ENCODE peak calls at places on chromosome 19, in seven cellular contexts. One of them, this sample, is unnamed.

GRCh38 chr19:35738887-35739229 is 3.4 kb downstream of the IGFLR1 start:
- DNase-seq in nephron progenitor cell: no peak
- DNase-seq in left ventricle myocardium inferior: no peak
- DNase-seq in heart right ventricle: no peak
- DNase-seq in cardiac muscle cell: no peak
- DNase-seq in non-pigmented ciliary epithelial cell: no peak
- DNase-seq in SK-N-DZ: no peak
- DNase-seq in this sample: no peak

GRCh38 chr19:46211201-46211881 is 18.2 kb upstream of the IGFL1 start:
- DNase-seq in nephron progenitor cell: no peak
- DNase-seq in cardiac muscle cell: peak; percentile 49
- DNase-seq in left ventricle myocardium inferior: no peak
- DNase-seq in non-pigmented ciliary epithelial cell: no peak
- DNase-seq in SK-N-DZ: no peak
- DNase-seq in heart right ventricle: no peak
- DNase-seq in this sample: peak; percentile 89

GRCh38 chr19:52734340-52734892 is 428 bp downstream of the ZNF611 start:
- DNase-seq in non-pigmented ciliary epithelial cell: no peak
- DNase-seq in left ventricle myocardium inferior: peak; percentile 24
- DNase-seq in SK-N-DZ: peak; percentile 4
- DNase-seq in heart right ventricle: no peak
- DNase-seq in nephron progenitor cell: peak; percentile 46
- DNase-seq in cardiac muscle cell: peak; percentile 34
- DNase-seq in this sample: peak; percentile 15

GRCh38 chr19:12913011-12913561 is 6.0 kb downstream of the SYCE2 start:
- DNase-seq in SK-N-DZ: peak; percentile 41
- DNase-seq in heart right ventricle: peak; percentile 71
- DNase-seq in nephron progenitor cell: peak; percentile 29
- DNase-seq in left ventricle myocardium inferior: peak; percentile 77
- DNase-seq in non-pigmented ciliary epithelial cell: no peak
- DNase-seq in cardiac muscle cell: peak; percentile 43
- DNase-seq in this sample: no peak

GRCh38 chr19:17052439-17052838 is 22.8 kb downstream of the HAUS8 start:
- DNase-seq in cardiac muscle cell: peak; percentile 60
- DNase-seq in non-pigmented ciliary epithelial cell: no peak
- DNase-seq in left ventricle myocardium inferior: no peak
- DNase-seq in nephron progenitor cell: peak; percentile 48
- DNase-seq in SK-N-DZ: no peak
- DNase-seq in heart right ventricle: peak; percentile 31
- DNase-seq in this sample: peak; percentile 63

GRCh38 chr19:10952809-10953208 is 8.0 kb upstream of the SMARCA4 start:
- DNase-seq in nephron progenitor cell: no peak
- DNase-seq in non-pigmented ciliary epithelial cell: no peak
- DNase-seq in SK-N-DZ: no peak
- DNase-seq in heart right ventricle: no peak
- DNase-seq in left ventricle myocardium inferior: no peak
- DNase-seq in cardiac muscle cell: no peak
- DNase-seq in this sample: no peak

GRCh38 chr19:43667524-43668405 is 2.2 kb downstream of the PLAUR start:
- DNase-seq in cardiac muscle cell: no peak
- DNase-seq in non-pigmented ciliary epithelial cell: no peak
- DNase-seq in left ventricle myocardium inferior: peak; percentile 19
- DNase-seq in SK-N-DZ: no peak
- DNase-seq in nephron progenitor cell: peak; percentile 5
- DNase-seq in heart right ventricle: no peak
- DNase-seq in this sample: no peak

GRCh38 chr19:38478273-38478971 is 44.9 kb downstream of the RYR1 start:
- DNase-seq in left ventricle myocardium inferior: no peak
- DNase-seq in heart right ventricle: no peak
- DNase-seq in SK-N-DZ: peak; percentile 49
- DNase-seq in non-pigmented ciliary epithelial cell: no peak
- DNase-seq in nephron progenitor cell: no peak
- DNase-seq in cardiac muscle cell: peak; percentile 4
- DNase-seq in this sample: peak; percentile 28

GRCh38 chr19:1098177-1099051 is 3.2 kb upstream of the POLR2E start:
- DNase-seq in non-pigmented ciliary epithelial cell: no peak
- DNase-seq in left ventricle myocardium inferior: no peak
- DNase-seq in nephron progenitor cell: no peak
- DNase-seq in SK-N-DZ: no peak
- DNase-seq in cardiac muscle cell: no peak
- DNase-seq in heart right ventricle: no peak
- DNase-seq in this sample: peak; percentile 82

GRCh38 chr19:48613024-48613851 is 1.6 kb downstream of the FAM83E start:
- DNase-seq in cardiac muscle cell: no peak
- DNase-seq in heart right ventricle: no peak
- DNase-seq in nephron progenitor cell: no peak
- DNase-seq in non-pigmented ciliary epithelial cell: no peak
- DNase-seq in left ventricle myocardium inferior: no peak
- DNase-seq in SK-N-DZ: no peak
- DNase-seq in this sample: peak; percentile 95

GRCh38 chr19:42271045-42271419 is 2.0 kb downstream of the CIC start:
- DNase-seq in non-pigmented ciliary epithelial cell: no peak
- DNase-seq in nephron progenitor cell: no peak
- DNase-seq in cardiac muscle cell: no peak
- DNase-seq in left ventricle myocardium inferior: no peak
- DNase-seq in SK-N-DZ: no peak
- DNase-seq in heart right ventricle: no peak
- DNase-seq in this sample: no peak

GRCh38 chr19:9323557-9323918 is 441 bp upstream of the ZNF559 start:
- DNase-seq in left ventricle myocardium inferior: peak; percentile 67
- DNase-seq in SK-N-DZ: peak; percentile 84
- DNase-seq in cardiac muscle cell: peak; percentile 48
- DNase-seq in heart right ventricle: peak; percentile 83
- DNase-seq in nephron progenitor cell: no peak
- DNase-seq in non-pigmented ciliary epithelial cell: peak; percentile 65
- DNase-seq in this sample: no peak

GRCh38 chr19:5804516-5805464 is at the start of gene NRTN:
- DNase-seq in heart right ventricle: no peak
- DNase-seq in nephron progenitor cell: peak; percentile 63
- DNase-seq in left ventricle myocardium inferior: no peak
- DNase-seq in cardiac muscle cell: peak; percentile 71
- DNase-seq in SK-N-DZ: no peak
- DNase-seq in non-pigmented ciliary epithelial cell: no peak
- DNase-seq in this sample: peak; percentile 47

GRCh38 chr19:41495589-41495988 is 52.6 kb downstream of the ERICH4 start:
- DNase-seq in nephron progenitor cell: no peak
- DNase-seq in non-pigmented ciliary epithelial cell: no peak
- DNase-seq in SK-N-DZ: no peak
- DNase-seq in left ventricle myocardium inferior: no peak
- DNase-seq in cardiac muscle cell: no peak
- DNase-seq in heart right ventricle: no peak
- DNase-seq in this sample: no peak

GRCh38 chr19:35347171-35347929 is at the start of gene FFAR1:
- DNase-seq in SK-N-DZ: no peak
- DNase-seq in cardiac muscle cell: no peak
- DNase-seq in nephron progenitor cell: no peak
- DNase-seq in heart right ventricle: no peak
- DNase-seq in non-pigmented ciliary epithelial cell: no peak
- DNase-seq in left ventricle myocardium inferior: no peak
- DNase-seq in this sample: no peak

GRCh38 chr19:43441736-43442135 is 23.7 kb downstream of the LYPD3 start:
- DNase-seq in nephron progenitor cell: no peak
- DNase-seq in heart right ventricle: no peak
- DNase-seq in SK-N-DZ: no peak
- DNase-seq in cardiac muscle cell: no peak
- DNase-seq in non-pigmented ciliary epithelial cell: no peak
- DNase-seq in left ventricle myocardium inferior: no peak
- DNase-seq in this sample: no peak

GRCh38 chr19:29872224-29872731 is 60.5 kb downstream of the CCNE1 start:
- DNase-seq in left ventricle myocardium inferior: no peak
- DNase-seq in non-pigmented ciliary epithelial cell: no peak
- DNase-seq in cardiac muscle cell: peak; percentile 33
- DNase-seq in SK-N-DZ: no peak
- DNase-seq in nephron progenitor cell: peak; percentile 47
- DNase-seq in heart right ventricle: no peak
- DNase-seq in this sample: no peak

GRCh38 chr19:5786593-5787551 is 2.3 kb upstream of the PRR22 start:
- DNase-seq in cardiac muscle cell: no peak
- DNase-seq in nephron progenitor cell: no peak
- DNase-seq in SK-N-DZ: no peak
- DNase-seq in non-pigmented ciliary epithelial cell: no peak
- DNase-seq in heart right ventricle: no peak
- DNase-seq in left ventricle myocardium inferior: no peak
- DNase-seq in this sample: no peak

GRCh38 chr19:42441047-42441440 is 1.7 kb downstream of the CXCL17 start:
- DNase-seq in non-pigmented ciliary epithelial cell: no peak
- DNase-seq in left ventricle myocardium inferior: no peak
- DNase-seq in SK-N-DZ: no peak
- DNase-seq in cardiac muscle cell: no peak
- DNase-seq in heart right ventricle: no peak
- DNase-seq in nephron progenitor cell: no peak
- DNase-seq in this sample: no peak

GRCh38 chr19:5005096-5005495 is 36.2 kb downstream of the KDM4B start:
- DNase-seq in cardiac muscle cell: no peak
- DNase-seq in non-pigmented ciliary epithelial cell: no peak
- DNase-seq in left ventricle myocardium inferior: no peak
- DNase-seq in heart right ventricle: no peak
- DNase-seq in SK-N-DZ: no peak
- DNase-seq in nephron progenitor cell: no peak
- DNase-seq in this sample: no peak

GRCh38 chr19:18418034-18418724 is 1.0 kb upstream of the SSBP4 start:
- DNase-seq in left ventricle myocardium inferior: no peak
- DNase-seq in non-pigmented ciliary epithelial cell: no peak
- DNase-seq in SK-N-DZ: no peak
- DNase-seq in nephron progenitor cell: no peak
- DNase-seq in heart right ventricle: no peak
- DNase-seq in cardiac muscle cell: no peak
- DNase-seq in this sample: no peak

GRCh38 chr19:277131-277530 is 14.1 kb downstream of the PLPP2 start:
- DNase-seq in heart right ventricle: no peak
- DNase-seq in left ventricle myocardium inferior: no peak
- DNase-seq in cardiac muscle cell: no peak
- DNase-seq in SK-N-DZ: no peak
- DNase-seq in nephron progenitor cell: no peak
- DNase-seq in non-pigmented ciliary epithelial cell: no peak
- DNase-seq in this sample: no peak